ENCODE peak calls at places on chromosomes 11 and 22, in seven cellular contexts. P is transverse colon; S is CD8-positive, alpha-beta T cell; B is Karpas-422; X is lower leg skin; H is fibroblast of pulmonary artery; I is A549. Q is an unnamed sample.

GRCh38 chr11:101046947-101047346 is 82.7 kb downstream of the PGR start:
- DNase-seq in P (no peak), S (no peak), B (no peak), X (no peak), H (no peak), I (no peak), Q (no peak)

GRCh38 chr11:13384837-13385417 is 78.1 kb downstream of the BTBD10 start:
- DNase-seq in P (peak), S (no peak), B (peak), X (no peak), H (peak), I (peak), Q (peak)

GRCh38 chr11:123206671-123207421 is 11.8 kb upstream of the CLMP start:
- DNase-seq in P (no peak), S (no peak), B (no peak), X (no peak), H (no peak), I (no peak), Q (peak)

GRCh38 chr11:128457874-128458273 is 129.5 kb downstream of the ETS1 start:
- DNase-seq in P (no peak), S (no peak), B (no peak), X (no peak), H (no peak), I (no peak), Q (no peak)

GRCh38 chr11:69285091-69285490 is 8.9 kb upstream of the MYEOV start:
- DNase-seq in P (no peak), S (no peak), B (no peak), X (no peak), H (no peak), I (no peak), Q (no peak)

GRCh38 chr11:20443596-20443995 is 56.1 kb downstream of the PRMT3 start:
- DNase-seq in P (no peak), S (no peak), B (peak), X (no peak), H (peak), I (peak), Q (peak)

GRCh38 chr11:1171223-1171984 is 13.7 kb downstream of the MUC5AC start:
- DNase-seq in P (no peak), S (no peak), B (no peak), X (no peak), H (no peak), I (no peak), Q (no peak)

GRCh38 chr11:107785401-107785800 is 73.2 kb downstream of the SLC35F2 start:
- DNase-seq in P (no peak), S (no peak), B (no peak), X (no peak), H (peak), I (no peak), Q (peak)

GRCh38 chr22:18119409-18120110 is 9.0 kb downstream of the TUBA8 start:
- DNase-seq in P (no peak), S (no peak), B (no peak), X (no peak), H (no peak), I (no peak), Q (no peak)

GRCh38 chr11:71996946-71997345 is 1.8 kb upstream of the IL18BP start:
- DNase-seq in P (peak), S (no peak), B (no peak), X (no peak), H (no peak), I (no peak), Q (no peak)

GRCh38 chr11:86798988-86799387 is 1.4 kb upstream of the PRSS23 start:
- DNase-seq in P (no peak), S (no peak), B (no peak), X (no peak), H (peak), I (peak), Q (peak)

GRCh38 chr11:104812416-104812815 is 85.8 kb downstream of the CASP12 start:
- DNase-seq in P (no peak), S (no peak), B (no peak), X (no peak), H (no peak), I (no peak), Q (no peak)

GRCh38 chr11:12174145-12175143 is 64.1 kb downstream of the MICAL2 start:
- DNase-seq in P (no peak), S (no peak), B (no peak), X (no peak), H (peak), I (no peak), Q (peak)

GRCh38 chr22:30867746-30868662 is 100.6 kb downstream of the MORC2 start:
- DNase-seq in P (peak), S (no peak), B (no peak), X (no peak), H (no peak), I (no peak), Q (no peak)

GRCh38 chr11:2686360-2687222 is 13.2 kb downstream of the KCNQ1OT1 start:
- DNase-seq in P (no peak), S (no peak), B (no peak), X (no peak), H (no peak), I (no peak), Q (no peak)

GRCh38 chr11:118098996-118099837 is 12.5 kb upstream of the SMIM35 start:
- DNase-seq in P (no peak), S (no peak), B (no peak), X (no peak), H (no peak), I (no peak), Q (no peak)

GRCh38 chr11:33773399-33774355 is 643 bp downstream of the FBXO3 start:
- DNase-seq in P (no peak), S (peak), B (peak), X (no peak), H (no peak), I (no peak), Q (peak)

GRCh38 chr22:40401532-40401931 is 31.1 kb downstream of the SGSM3 start:
- DNase-seq in P (no peak), S (peak), B (no peak), X (no peak), H (no peak), I (no peak), Q (no peak)

GRCh38 chr11:6719588-6719987 is 36.4 kb upstream of the MRPL17 start:
- DNase-seq in P (no peak), S (no peak), B (no peak), X (no peak), H (peak), I (no peak), Q (no peak)

GRCh38 chr11:122137081-122137793 is 21.2 kb upstream of the BLID start:
- DNase-seq in P (no peak), S (no peak), B (no peak), X (no peak), H (peak), I (peak), Q (peak)

GRCh38 chr11:63800921-63801320 is 12.3 kb upstream of the SPINDOC start:
- DNase-seq in P (no peak), S (no peak), B (no peak), X (no peak), H (no peak), I (no peak), Q (no peak)

GRCh38 chr11:64765291-64765803 is 5.6 kb upstream of the PYGM start:
- DNase-seq in P (no peak), S (no peak), B (no peak), X (no peak), H (no peak), I (no peak), Q (no peak)

GRCh38 chr11:92409347-92409746 is 184.7 kb downstream of the FAT3 start:
- DNase-seq in P (no peak), S (no peak), B (no peak), X (no peak), H (no peak), I (no peak), Q (no peak)

GRCh38 chr11:63915961-63916836 is 765 bp downstream of the RCOR2 start:
- DNase-seq in P (peak), S (peak), B (no peak), X (no peak), H (peak), I (peak), Q (no peak)

GRCh38 chr11:16408619-16409018 is 52.3 kb upstream of the SOX6 start:
- DNase-seq in P (no peak), S (no peak), B (no peak), X (no peak), H (no peak), I (no peak), Q (no peak)

GRCh38 chr11:93895106-93895862 is 44.9 kb upstream of the VSTM5 start:
- DNase-seq in P (no peak), S (no peak), B (peak), X (no peak), H (peak), I (peak), Q (peak)

GRCh38 chr11:34150494-34151151 is 45.2 kb downstream of the NAT10 start:
- DNase-seq in P (no peak), S (no peak), B (no peak), X (no peak), H (no peak), I (no peak), Q (no peak)

GRCh38 chr11:110896358-110896757 is 184.1 kb upstream of the ARHGAP20 start:
- DNase-seq in P (no peak), S (no peak), B (no peak), X (peak), H (peak), I (no peak), Q (peak)

GRCh38 chr22:31532060-31532459 is 35.7 kb downstream of the SFI1 start:
- DNase-seq in P (no peak), S (no peak), B (no peak), X (no peak), H (no peak), I (no peak), Q (peak)

GRCh38 chr22:22156716-22157499 is 87.7 kb upstream of the VPREB1 start:
- DNase-seq in P (peak), S (peak), B (peak), X (peak), H (peak), I (peak), Q (peak)

GRCh38 chr11:71535825-71536224 is 2.0 kb upstream of the KRTAP5-8 start:
- DNase-seq in P (no peak), S (no peak), B (no peak), X (no peak), H (no peak), I (no peak), Q (no peak)

GRCh38 chr11:126918556-126918955 is 82.0 kb downstream of the KIRREL3 start:
- DNase-seq in P (no peak), S (no peak), B (peak), X (no peak), H (peak), I (no peak), Q (peak)

GRCh38 chr11:107916671-107917241 is 11.5 kb upstream of the RAB39A start:
- DNase-seq in P (peak), S (peak), B (peak), X (no peak), H (peak), I (no peak), Q (no peak)

GRCh38 chr22:36471341-36471821 is 10.1 kb downstream of the TXN2 start:
- DNase-seq in P (no peak), S (no peak), B (no peak), X (no peak), H (peak), I (no peak), Q (peak)

GRCh38 chr11:128180446-128181089 is 406.8 kb downstream of the ETS1 start:
- DNase-seq in P (no peak), S (no peak), B (no peak), X (no peak), H (peak), I (peak), Q (peak)

GRCh38 chr22:36881504-36882245 is 20.9 kb downstream of the NCF4 start:
- DNase-seq in P (no peak), S (no peak), B (no peak), X (no peak), H (peak), I (no peak), Q (no peak)

DNA sequence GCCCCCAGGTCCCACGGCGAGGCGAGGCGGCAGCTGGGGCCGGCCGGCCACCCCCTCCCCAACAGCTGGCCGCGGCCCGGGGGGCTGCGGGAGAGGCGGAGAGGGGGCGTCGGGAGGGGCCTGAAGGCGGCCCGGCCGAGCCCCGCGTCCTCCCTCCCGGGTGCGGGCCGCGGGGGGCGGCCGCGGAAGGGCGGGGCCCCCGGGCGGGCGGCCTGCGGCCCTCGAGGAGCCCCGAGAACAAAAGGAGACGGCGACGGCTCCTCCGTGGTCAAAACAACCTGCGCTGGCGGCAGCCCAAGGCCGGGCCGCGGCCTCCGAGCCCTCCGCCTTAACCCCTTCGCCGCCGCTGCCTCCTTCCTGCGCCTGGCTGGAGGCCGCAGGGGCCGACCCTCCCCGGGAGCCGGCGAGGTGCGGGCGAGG is 2.4 kb downstream of the PDGFB start:
- DNase-seq in P (no peak), S (no peak), B (no peak), X (no peak), H (no peak), I (no peak), Q (no peak)
- H3K4me3 ChIP-seq in P (peak), S (peak), B (no peak), X (peak), H (peak), I (peak), Q (peak)

DNA sequence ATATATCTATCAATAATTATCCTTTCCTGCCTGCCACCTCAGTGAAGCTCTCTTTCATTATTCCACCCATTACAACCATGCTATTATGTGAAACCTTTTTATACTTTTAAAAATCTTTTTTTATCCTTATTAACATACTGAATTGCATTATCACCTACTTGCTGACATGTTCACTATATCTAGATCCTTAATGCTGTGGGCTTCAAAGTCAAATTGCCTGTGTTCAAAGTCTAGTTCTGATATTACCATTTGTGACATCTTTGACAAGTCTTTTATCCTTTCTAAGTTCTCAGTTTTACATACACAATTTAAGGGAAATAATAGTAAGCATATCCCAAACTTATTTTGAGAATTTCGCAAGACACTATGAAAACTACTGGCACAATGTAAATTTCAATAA is 2239.4 kb downstream of the LRRC4C start:
- DNase-seq in P (no peak), S (no peak), B (no peak), X (no peak), H (no peak), I (no peak), Q (no peak)
- H3K4me3 ChIP-seq in P (no peak), S (no peak), B (no peak), X (no peak), H (no peak), I (no peak), Q (no peak)

GRCh38 chr11:10692716-10693115 is 839 bp downstream of the IRAG1 start:
- DNase-seq in P (no peak), S (no peak), B (peak), X (no peak), H (no peak), I (no peak), Q (no peak)

GRCh38 chr11:10694481-10695239 is 1.1 kb upstream of the IRAG1 start:
- DNase-seq in P (no peak), S (no peak), B (no peak), X (no peak), H (no peak), I (no peak), Q (peak)

GRCh38 chr11:10695821-10696220 is 2.3 kb upstream of the IRAG1 start:
- DNase-seq in P (no peak), S (no peak), B (no peak), X (no peak), H (no peak), I (no peak), Q (peak)

GRCh38 chr11:10696797-10697620 is 3.5 kb upstream of the IRAG1 start:
- DNase-seq in P (no peak), S (no peak), B (no peak), X (no peak), H (no peak), I (no peak), Q (no peak)

DNA sequence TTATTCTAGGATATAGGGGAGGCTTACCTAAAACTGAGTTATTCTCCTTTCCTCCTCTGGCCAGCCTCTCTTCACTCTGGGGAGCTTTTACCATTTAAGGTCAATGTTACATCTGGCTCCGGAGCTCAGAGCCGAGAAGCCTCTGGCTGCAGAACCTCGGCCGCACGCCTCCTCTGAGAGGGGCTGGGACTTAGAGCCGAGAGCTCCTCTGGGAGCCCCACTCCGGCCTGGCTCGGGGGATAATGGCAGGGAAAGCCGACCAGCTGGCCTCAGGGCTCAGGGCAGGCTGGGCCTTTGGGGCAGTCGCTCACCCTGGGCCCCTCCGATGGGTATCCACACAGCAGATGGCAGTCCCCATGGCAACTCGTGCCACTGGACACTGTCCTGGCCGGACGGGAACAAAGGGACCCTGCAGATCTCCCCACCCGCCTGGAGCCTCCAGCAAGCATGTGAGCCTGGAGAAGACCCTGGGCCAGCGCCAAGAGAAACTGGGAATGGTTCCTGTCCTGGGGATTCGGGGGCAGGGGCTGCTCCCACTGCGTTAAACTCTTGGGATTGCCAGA is at the start of gene IRAG1:
- DNase-seq in P (peak), S (no peak), B (peak), X (peak), H (peak), I (no peak), Q (peak)
- H3K4me3 ChIP-seq in P (peak), S (no peak), B (no peak), X (no peak), H (no peak), I (no peak), Q (peak)

DNA sequence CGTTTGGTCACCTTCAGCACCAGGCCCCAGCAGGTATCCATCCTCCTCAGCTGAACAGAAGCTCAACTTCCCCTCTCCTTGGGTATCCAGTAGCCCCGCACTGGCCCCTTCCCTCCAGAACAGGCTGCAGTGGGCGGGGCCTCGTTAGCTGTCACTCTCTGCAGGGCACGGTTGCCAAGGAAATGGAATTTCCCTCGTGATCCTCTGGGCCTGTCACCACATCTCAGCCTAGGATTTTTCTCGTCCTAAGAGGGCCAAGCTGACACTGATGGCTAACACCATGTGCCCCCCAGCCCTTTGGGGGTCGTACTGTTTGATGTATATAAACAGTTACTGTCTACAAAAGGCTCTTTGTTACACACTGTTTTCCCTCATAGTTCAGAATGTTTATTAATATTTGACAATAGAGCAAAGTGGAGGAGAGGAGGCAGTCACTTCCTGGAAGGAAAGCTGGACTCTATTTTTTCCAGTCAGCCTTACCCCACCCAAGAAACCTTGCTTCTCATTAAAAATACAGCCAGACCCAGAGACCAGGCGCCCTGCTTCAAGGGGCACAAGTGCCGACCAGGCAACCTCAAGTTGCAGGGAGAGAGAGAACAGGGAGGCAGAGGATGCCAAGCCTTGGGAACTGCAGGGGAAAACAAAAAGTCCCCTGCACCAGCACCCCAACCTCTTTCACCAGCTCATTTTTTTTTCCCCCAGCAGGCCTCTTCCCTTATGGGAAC is 44.5 kb downstream of the FEZ1 start:
- DNase-seq in P (peak), S (no peak), B (no peak), X (peak), H (peak), I (no peak), Q (peak)
- H3K4me3 ChIP-seq in P (no peak), S (no peak), B (no peak), X (no peak), H (no peak), I (no peak), Q (no peak)

DNA sequence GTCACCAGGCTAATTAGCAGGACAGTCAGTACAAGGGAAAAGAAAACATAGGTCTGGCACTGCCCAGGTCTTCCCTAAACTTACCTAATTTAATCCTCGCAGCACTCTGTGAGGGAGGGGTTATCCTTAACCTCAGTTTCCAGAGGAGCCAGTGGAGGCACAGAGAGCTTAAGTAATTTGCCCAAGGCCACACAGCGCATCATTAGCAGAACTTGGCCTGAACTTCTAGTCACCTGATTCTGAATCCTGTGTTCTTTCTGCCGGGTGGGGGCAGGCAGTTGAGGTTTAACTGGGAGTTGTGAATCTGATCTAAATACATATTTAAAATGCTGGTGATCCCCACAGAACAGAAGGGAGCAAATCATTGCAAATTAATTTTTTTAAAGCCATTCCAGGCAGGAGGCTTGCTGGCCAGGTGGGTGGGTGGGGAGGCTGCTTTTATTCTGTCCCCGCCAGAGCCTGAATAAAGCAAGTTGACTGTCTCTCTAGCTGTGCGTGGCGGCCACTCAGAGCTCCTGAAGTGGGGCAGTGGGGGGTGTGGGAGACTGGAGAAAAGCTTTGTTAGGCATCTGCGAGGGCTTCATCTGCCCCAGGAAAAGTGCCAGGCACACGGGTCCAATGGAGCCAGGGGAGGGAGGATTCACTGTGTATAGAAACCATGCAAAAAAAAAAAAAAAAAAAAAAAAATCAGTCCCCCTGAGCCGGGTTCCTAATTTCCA is 66.1 kb downstream of the NFAM1 start:
- DNase-seq in P (no peak), S (no peak), B (no peak), X (no peak), H (no peak), I (no peak), Q (no peak)
- H3K4me3 ChIP-seq in P (no peak), S (no peak), B (no peak), X (no peak), H (no peak), I (no peak), Q (no peak)

GRCh38 chr11:115939726-115940421 is 435.7 kb upstream of the CADM1 start:
- DNase-seq in P (peak), S (no peak), B (no peak), X (no peak), H (no peak), I (no peak), Q (no peak)
- H3K4me3 ChIP-seq in P (no peak), S (no peak), B (no peak), X (no peak), H (no peak), I (no peak), Q (no peak)